ENCODE peak calls at places on chromosomes 7 and 10, in nine cellular contexts. O is stomach; V is heart left ventricle; C is AG10803; X is colonic mucosa; S is stimulated activated CD8-positive, alpha-beta memory T cell treated with anti-CD3 and anti-CD28 coated beads, Interleukin-7, amount 100 ng/mL, for 24 hours; F is NCI-H82; E is H7; H is CD8-positive, alpha-beta memory T cell. W is an unnamed sample.
A peak's percentile ranks its signal among the peaks of the same experiment; 100 is the strongest.

GRCh38 chr10:133123746-133124356 is 36.1 kb downstream of the ADGRA1 start:
- DNase-seq in H (no peak), F (no peak), O (no peak), C (no peak), S (no peak), E (peak; percentile 64), X (no peak), V (peak; percentile 48), W (no peak)

GRCh38 chr7:2046581-2047271 is 186.0 kb downstream of the MAD1L1 start:
- DNase-seq in C (no peak), S (no peak), X (peak; percentile 33), V (peak; percentile 36), F (peak; percentile 30), H (no peak), E (no peak), O (no peak), W (no peak)

GRCh38 chr7:75881436-75882095 is 2.7 kb downstream of the RHBDD2 start:
- DNase-seq in H (no peak), S (no peak), F (no peak), X (no peak), E (peak; percentile 75), O (no peak), C (no peak), V (no peak), W (no peak)

GRCh38 chr10:61830072-61830845 is 71.2 kb upstream of the ARID5B start:
- DNase-seq in X (no peak), V (no peak), F (no peak), H (no peak), O (peak; percentile 34), S (no peak), E (no peak), C (no peak), W (no peak)

GRCh38 chr7:1137517-1138167 is 22.4 kb downstream of the ZFAND2A start:
- DNase-seq in S (no peak), H (no peak), C (no peak), X (no peak), F (no peak), V (no peak), E (no peak), O (no peak), W (no peak)

GRCh38 chr7:141558544-141559183 is 7.5 kb downstream of the AGK start:
- DNase-seq in F (no peak), S (no peak), E (no peak), O (no peak), X (no peak), V (no peak), C (peak; percentile 37), H (no peak), W (no peak)

GRCh38 chr10:66752714-66753113 is 173.1 kb upstream of the LRRTM3 start:
- DNase-seq in E (no peak), C (peak; percentile 1), V (no peak), F (no peak), H (no peak), O (no peak), S (no peak), X (no peak), W (no peak)

GRCh38 chr10:23994459-23995046 is 214.4 kb upstream of the KIAA1217 start:
- DNase-seq in C (peak; percentile 48), S (peak; percentile 1), O (peak; percentile 74), X (peak; percentile 67), H (no peak), F (peak; percentile 72), E (peak; percentile 46), V (no peak), W (no peak)

GRCh38 chr7:155598810-155599210 is 45.7 kb upstream of the RBM33 start:
- DNase-seq in C (peak; percentile 57), F (peak; percentile 85), X (peak; percentile 91), E (peak; percentile 85), O (peak; percentile 90), H (peak; percentile 66), S (peak; percentile 81), V (peak; percentile 86), W (no peak)

GRCh38 chr10:110842305-110842952 is 29.3 kb upstream of the PDCD4 start:
- DNase-seq in S (no peak), O (no peak), V (no peak), H (no peak), C (no peak), X (no peak), E (no peak), F (no peak), W (no peak)

GRCh38 chr7:128410092-128410665 is 397 bp upstream of the IMPDH1 start:
- DNase-seq in S (peak; percentile 20), H (peak; percentile 63), F (peak; percentile 85), V (peak; percentile 82), X (no peak), C (peak; percentile 82), E (no peak), O (peak; percentile 57), W (peak; percentile 19)

GRCh38 chr10:12628964-12629766 is 279.8 kb downstream of the CAMK1D start:
- DNase-seq in F (peak; percentile 97), H (no peak), C (no peak), E (no peak), V (no peak), S (no peak), X (peak; percentile 72), O (no peak), W (no peak)

W was measured in esophagus squamous epithelium.